ENCODE peak calls at places on chromosome 7, in eight cellular contexts. B, X, C, V, U, H, I and K are unnamed samples.

GRCh38 chr7:130491841-130492518 is at the start of gene MEST:
- DNase-seq in B (no peak), X (no peak), C (no peak), V (no peak), U (peak; percentile 53), H (peak; percentile 43), I (no peak), K (peak; percentile 41)

GRCh38 chr7:155147624-155148023 is 77.5 kb downstream of the HTR5A start:
- DNase-seq in B (no peak), X (no peak), C (no peak), V (no peak), U (no peak), H (no peak), I (no peak), K (no peak)

GRCh38 chr7:85686410-85687181 is 499.7 kb upstream of the SEMA3D start:
- DNase-seq in B (no peak), X (no peak), C (no peak), V (no peak), U (peak; percentile 26), H (no peak), I (no peak), K (no peak)

GRCh38 chr7:83579740-83580139 is 69.2 kb downstream of the SEMA3E start:
- DNase-seq in B (no peak), X (peak; percentile 12), C (no peak), V (no peak), U (peak; percentile 47), H (no peak), I (no peak), K (peak; percentile 41)

GRCh38 chr7:136018104-136018503 is 40.9 kb upstream of the MTPN start:
- DNase-seq in B (no peak), X (peak; percentile 20), C (no peak), V (no peak), U (peak; percentile 66), H (no peak), I (no peak), K (peak; percentile 59)

GRCh38 chr7:158247758-158248487 is 339.7 kb downstream of the PTPRN2 start:
- DNase-seq in B (no peak), X (no peak), C (no peak), V (no peak), U (no peak), H (no peak), I (no peak), K (no peak)

GRCh38 chr7:50826371-50827172 is 43.9 kb upstream of the GRB10 start:
- DNase-seq in B (peak; percentile 55), X (peak; percentile 95), C (peak; percentile 3), V (no peak), U (peak; percentile 93), H (no peak), I (no peak), K (peak; percentile 58)

GRCh38 chr7:13109201-13109600 is 421.8 kb downstream of the ARL4A start:
- DNase-seq in B (no peak), X (no peak), C (no peak), V (no peak), U (no peak), H (peak; percentile 28), I (no peak), K (no peak)

GRCh38 chr7:106639476-106640334 is 21.3 kb downstream of the CCDC71L start:
- DNase-seq in B (no peak), X (no peak), C (no peak), V (no peak), U (no peak), H (no peak), I (no peak), K (no peak)

GRCh38 chr7:12386237-12386839 is 17.3 kb downstream of the VWDE start:
- DNase-seq in B (no peak), X (no peak), C (no peak), V (no peak), U (no peak), H (no peak), I (no peak), K (no peak)

GRCh38 chr7:94040254-94040653 is 36.1 kb upstream of the BET1 start:
- DNase-seq in B (no peak), X (no peak), C (no peak), V (no peak), U (no peak), H (no peak), I (peak; percentile 47), K (no peak)

GRCh38 chr7:158651968-158652555 is 52.5 kb downstream of the NCAPG2 start:
- DNase-seq in B (no peak), X (no peak), C (no peak), V (no peak), U (peak; percentile 11), H (no peak), I (no peak), K (peak; percentile 20)

GRCh38 chr7:103880201-103880600 is 109.3 kb downstream of the RELN start:
- DNase-seq in B (no peak), X (no peak), C (no peak), V (no peak), U (no peak), H (no peak), I (no peak), K (no peak)

GRCh38 chr7:108348913-108349312 is 107.3 kb downstream of the NRCAM start:
- DNase-seq in B (no peak), X (peak; percentile 76), C (no peak), V (no peak), U (peak; percentile 83), H (no peak), I (no peak), K (peak; percentile 38)

GRCh38 chr7:106570948-106571418 is 90.0 kb downstream of the CCDC71L start:
- DNase-seq in B (no peak), X (no peak), C (no peak), V (no peak), U (no peak), H (no peak), I (no peak), K (no peak)

GRCh38 chr7:50728184-50728583 is 54.5 kb downstream of the GRB10 start:
- DNase-seq in B (no peak), X (no peak), C (no peak), V (no peak), U (peak; percentile 80), H (no peak), I (no peak), K (peak; percentile 61)

GRCh38 chr7:1557771-1558170 is 1.8 kb upstream of the TMEM184A start:
- DNase-seq in B (no peak), X (no peak), C (no peak), V (no peak), U (no peak), H (peak; percentile 30), I (no peak), K (no peak)

GRCh38 chr7:85587777-85588176 is 400.9 kb upstream of the SEMA3D start:
- DNase-seq in B (no peak), X (no peak), C (no peak), V (no peak), U (peak; percentile 7), H (no peak), I (no peak), K (no peak)

GRCh38 chr7:2717905-2718702 is 30.1 kb downstream of the AMZ1 start:
- DNase-seq in B (no peak), X (no peak), C (no peak), V (no peak), U (no peak), H (no peak), I (no peak), K (no peak)
- H3K4me1 ChIP-seq in B (peaks cover 14% of the 10 kb centered on the region), X (peaks cover 6% of the 10 kb centered on the region), C (peaks cover 15% of the 10 kb centered on the region), V (peaks cover 15% of the 10 kb centered on the region), U (no peaks in the 10 kb centered on the region), H (peaks cover 44% of the 10 kb centered on the region), I (peaks cover 32% of the 10 kb centered on the region), K (peaks cover 9% of the 10 kb centered on the region)

DNA sequence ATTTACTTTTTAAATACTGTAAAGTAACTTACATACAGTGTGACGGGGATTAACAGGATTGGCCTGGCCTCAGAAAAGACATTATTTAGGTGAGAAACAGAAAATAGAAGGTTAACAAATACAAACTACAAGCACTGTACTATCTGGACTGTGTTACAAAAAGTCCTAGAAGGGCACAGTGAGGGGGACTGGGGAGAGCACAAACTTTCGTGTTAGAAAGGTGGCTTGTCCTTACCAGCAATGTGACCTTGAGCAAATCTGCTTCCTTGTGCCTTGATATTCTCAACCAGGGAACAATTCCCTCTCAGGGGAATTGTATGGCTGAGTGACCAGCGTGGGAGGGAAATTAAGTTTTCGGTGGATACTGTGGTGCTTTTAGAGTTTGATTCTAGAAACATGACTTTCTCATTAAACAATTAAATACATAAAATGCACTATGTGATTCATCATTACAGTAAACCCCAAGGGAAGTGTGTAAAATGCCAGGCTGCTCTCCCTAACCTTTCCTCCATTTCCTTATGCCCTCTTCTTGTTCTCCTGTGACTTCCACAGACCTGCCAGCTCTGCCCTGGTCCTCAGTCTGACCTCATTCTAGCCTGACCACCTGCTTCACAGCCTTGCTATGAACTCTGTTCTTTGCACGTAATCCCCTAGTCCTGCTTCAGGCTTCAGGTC is 57.7 kb downstream of the OSBPL3 start:
- DNase-seq in B (no peak), X (no peak), C (no peak), V (no peak), U (peak; percentile 78), H (no peak), I (no peak), K (peak; percentile 80)
- H3K4me1 ChIP-seq in B (peaks cover 39% of the 10 kb centered on the region), X (peaks cover 51% of the 10 kb centered on the region), C (no peaks in the 10 kb centered on the region), V (peaks cover 2% of the 10 kb centered on the region), U (peaks cover 59% of the 10 kb centered on the region), H (peaks cover 16% of the 10 kb centered on the region), I (peaks cover 68% of the 10 kb centered on the region), K (peaks cover 40% of the 10 kb centered on the region)

DNA sequence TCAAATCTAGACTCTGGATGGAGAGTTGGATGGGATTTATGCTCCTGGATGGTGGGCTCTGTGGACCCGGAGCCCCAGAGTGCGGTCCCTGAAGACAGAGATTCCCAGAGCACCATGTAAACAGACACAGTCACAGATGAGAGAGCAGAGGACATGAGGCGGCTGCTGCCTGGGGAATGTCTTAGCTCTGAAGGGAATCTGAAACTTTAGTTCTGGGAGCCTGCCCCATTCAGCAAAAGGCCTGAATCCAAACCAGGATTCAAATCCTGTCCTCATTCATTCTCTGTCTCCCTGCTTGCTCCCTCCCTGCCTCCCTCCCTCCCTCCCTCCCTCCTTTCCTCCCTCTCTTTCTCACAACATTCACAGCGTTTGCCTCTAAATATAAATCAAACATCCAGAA is 49.5 kb upstream of the CALD1 start:
- DNase-seq in B (no peak), X (no peak), C (no peak), V (no peak), U (no peak), H (no peak), I (no peak), K (no peak)
- H3K4me1 ChIP-seq in B (no peaks in the 10 kb centered on the region), X (no peaks in the 10 kb centered on the region), C (no peaks in the 10 kb centered on the region), V (no peaks in the 10 kb centered on the region), U (peaks cover 52% of the 10 kb centered on the region), H (peaks cover 9% of the 10 kb centered on the region), I (no peaks in the 10 kb centered on the region), K (peaks cover 33% of the 10 kb centered on the region)

GRCh38 chr7:98134420-98134819 is 27.8 kb downstream of the LMTK2 start:
- DNase-seq in B (no peak), X (no peak), C (no peak), V (no peak), U (no peak), H (no peak), I (no peak), K (no peak)

GRCh38 chr7:98133181-98133580 is 26.5 kb downstream of the LMTK2 start:
- DNase-seq in B (no peak), X (peak; percentile 64), C (peak; percentile 29), V (peak; percentile 22), U (no peak), H (no peak), I (peak; percentile 67), K (no peak)

GRCh38 chr7:98128346-98128745 is 21.7 kb downstream of the LMTK2 start:
- DNase-seq in B (no peak), X (no peak), C (no peak), V (no peak), U (no peak), H (no peak), I (no peak), K (no peak)

GRCh38 chr7:98133621-98134266 is 27.1 kb downstream of the LMTK2 start:
- DNase-seq in B (peak; percentile 55), X (peak; percentile 68), C (no peak), V (no peak), U (peak; percentile 49), H (no peak), I (peak; percentile 4), K (peak; percentile 14)

GRCh38 chr7:98130959-98131358 is 24.3 kb downstream of the LMTK2 start:
- DNase-seq in B (no peak), X (no peak), C (no peak), V (no peak), U (no peak), H (no peak), I (no peak), K (no peak)
- H3K4me1 ChIP-seq in B (peaks cover 51% of the 10 kb centered on the region), X (peaks cover 30% of the 10 kb centered on the region), C (peaks cover 20% of the 10 kb centered on the region), V (peaks cover 47% of the 10 kb centered on the region), U (peaks cover 27% of the 10 kb centered on the region), H (peaks cover 57% of the 10 kb centered on the region), I (peaks cover 17% of the 10 kb centered on the region), K (peaks cover 32% of the 10 kb centered on the region)